ENCODE peak calls at places on chromosomes 11 and 22, in eight cellular contexts. K is progenitor cell of endocrine pancreas, C is AG09309, G is IMR-90, J is GM10248, Y is kidney, B is RWPE2, Q is body of pancreas. F is an unnamed sample.

GRCh38 chr11:10506013-10506370 is 35.0 kb downstream of the RNF141 start:
- DNase-seq in C (no peak), Q (no peak), B (no peak), Y (no peak), G (no peak), K (no peak), J (no peak), F (no peak)

GRCh38 chr22:19514831-19515565 is 9.2 kb downstream of the CLDN5 start:
- DNase-seq in G (peak), Q (no peak), K (no peak), C (no peak), B (no peak), Y (no peak), J (no peak), F (no peak)

GRCh38 chr11:130442728-130443127 is 5.7 kb upstream of the ADAMTS15 start:
- DNase-seq in J (no peak), G (peak), C (no peak), K (no peak), Y (no peak), B (no peak), Q (no peak), F (no peak)

GRCh38 chr11:45801723-45802315 is 3.1 kb upstream of the SLC35C1 start:
- DNase-seq in C (no peak), Y (no peak), G (no peak), K (no peak), J (no peak), B (no peak), Q (no peak), F (no peak)

GRCh38 chr11:19952101-19952605 is 208.1 kb downstream of the DBX1 start:
- DNase-seq in J (no peak), K (no peak), C (no peak), G (no peak), Q (no peak), Y (no peak), B (no peak), F (no peak)

GRCh38 chr11:16217631-16218030 is 138.7 kb downstream of the SOX6 start:
- DNase-seq in G (peak), C (no peak), Q (no peak), B (no peak), J (no peak), K (no peak), Y (no peak), F (no peak)

GRCh38 chr11:63858628-63859550 is 20.0 kb downstream of the MARK2 start:
- DNase-seq in C (no peak), B (no peak), K (no peak), Q (peak), J (no peak), Y (no peak), G (peak), F (no peak)

GRCh38 chr11:123475478-123475877 is 45.4 kb downstream of the GRAMD1B start:
- DNase-seq in Y (no peak), K (no peak), C (no peak), B (no peak), J (no peak), Q (no peak), G (peak), F (peak)

GRCh38 chr11:134453441-134453840 is 41.4 kb upstream of the B3GAT1 start:
- DNase-seq in B (no peak), J (no peak), G (no peak), Q (no peak), Y (no peak), K (no peak), C (no peak), F (no peak)

GRCh38 chr11:115100706-115101105 is 403.5 kb downstream of the CADM1 start:
- DNase-seq in G (no peak), Y (no peak), K (no peak), B (no peak), Q (no peak), C (no peak), J (no peak), F (no peak)

GRCh38 chr22:37907036-37907954 is 1.2 kb downstream of the MICALL1 start:
- DNase-seq in B (no peak), Y (peak), C (no peak), K (no peak), Q (no peak), G (peak), J (no peak), F (no peak)

GRCh38 chr11:60914620-60915249 is 777 bp downstream of the TMEM109 start:
- DNase-seq in J (no peak), K (no peak), Q (peak), Y (peak), C (no peak), G (peak), B (no peak), F (peak)

GRCh38 chr22:45246060-45246985 is 5.6 kb upstream of the KIAA0930 start:
- DNase-seq in J (no peak), C (peak), B (peak), K (no peak), Y (peak), G (peak), Q (peak), F (no peak)

GRCh38 chr11:72703281-72704008 is 29.2 kb upstream of the PDE2A start:
- DNase-seq in C (peak), G (peak), B (no peak), Y (peak), Q (peak), J (no peak), K (no peak), F (no peak)

GRCh38 chr11:30106222-30106621 is 89.4 kb upstream of the KCNA4 start:
- DNase-seq in Q (no peak), B (no peak), J (no peak), C (no peak), G (no peak), K (no peak), Y (no peak), F (no peak)

DNA sequence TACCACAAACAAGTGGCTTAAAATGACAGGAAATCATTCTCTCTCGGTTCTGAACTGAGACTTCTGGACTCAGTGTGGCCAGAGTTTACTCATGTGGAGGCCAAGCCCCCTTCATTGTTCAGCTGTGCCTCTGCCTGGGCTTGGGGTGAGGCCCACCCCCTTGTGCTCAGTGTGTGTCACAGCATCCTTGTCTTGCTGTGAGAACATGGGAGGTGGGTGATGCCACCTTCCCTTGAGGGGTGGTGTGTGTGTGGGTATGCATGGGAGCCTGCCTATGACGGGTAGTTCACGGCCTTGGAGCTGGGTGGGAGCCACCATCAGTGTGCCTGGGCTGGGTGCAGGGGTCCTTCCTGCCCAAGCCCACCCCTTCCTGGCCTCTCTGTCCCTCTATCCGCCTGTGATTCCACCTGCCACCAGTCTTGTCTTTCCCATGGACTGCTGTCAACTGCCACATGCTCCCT is 101.7 kb downstream of the MORC2 start:
- DNase-seq in C (no peak), Q (no peak), K (no peak), G (no peak), J (no peak), B (peak), Y (peak), F (no peak)
- TF ChIP-seq CTCF in C (no peak), Q (no peak), K (no peak), G (peak), J (no peak), B (no peak), Y (no peak), F (peak)

GRCh38 chr11:13487661-13488030 is 8.2 kb downstream of the PTH start:
- DNase-seq in Q (peak), B (no peak), C (no peak), Y (no peak), G (peak), J (no peak), K (no peak), F (no peak)
- TF ChIP-seq CTCF in Q (peak), B (no peak), C (peak), Y (no peak), G (peak), J (peak), K (peak), F (peak)

GRCh38 chr11:70468256-70469230 is 70.2 kb downstream of the CTTN start:
- DNase-seq in Q (no peak), J (no peak), B (no peak), C (no peak), G (no peak), K (no peak), Y (no peak), F (no peak)

GRCh38 chr11:70470127-70470526 is 71.8 kb downstream of the CTTN start:
- DNase-seq in K (no peak), G (peak), Y (no peak), C (no peak), J (no peak), Q (peak), B (no peak), F (no peak)

GRCh38 chr11:70472240-70472639 is 73.9 kb downstream of the CTTN start:
- DNase-seq in B (no peak), C (no peak), Y (no peak), G (no peak), K (no peak), J (no peak), Q (no peak), F (no peak)

GRCh38 chr11:70473186-70473872 is 75.0 kb downstream of the CTTN start:
- DNase-seq in J (no peak), G (no peak), K (no peak), B (no peak), Y (peak), C (no peak), Q (no peak), F (no peak)

DNA sequence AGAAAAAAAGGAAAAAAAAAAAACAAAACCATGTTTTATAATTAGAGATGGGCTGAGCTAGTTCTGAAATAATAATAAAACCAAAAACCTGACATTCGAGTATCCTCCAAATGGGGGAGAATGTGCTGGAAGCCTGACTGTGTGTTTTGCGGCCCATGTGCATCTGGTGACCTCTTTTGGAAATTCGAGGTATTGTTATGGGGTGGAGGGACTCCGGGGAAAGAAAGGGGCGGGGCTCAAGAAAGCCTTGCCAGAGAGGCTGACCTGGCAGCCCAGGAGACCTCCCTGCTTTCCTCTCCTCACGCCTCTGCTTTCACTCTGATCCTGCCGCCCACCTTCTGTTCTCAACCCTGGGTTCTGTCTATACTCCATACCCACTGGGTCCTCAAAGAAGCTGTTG is 72.9 kb downstream of the CTTN start:
- DNase-seq in K (no peak), Y (no peak), J (peak), G (no peak), C (no peak), Q (no peak), B (no peak), F (peak)
- TF ChIP-seq CTCF in K (peak), Y (no peak), J (peak), G (peak), C (no peak), Q (no peak), B (peak), F (peak)

GRCh38 chr11:12266943-12267342 is 110.4 kb upstream of the PARVA start:
- DNase-seq in Q (peak), J (no peak), C (no peak), K (no peak), Y (no peak), B (no peak), G (no peak), F (no peak)
- TF ChIP-seq CTCF in Q (no peak), J (no peak), C (no peak), K (peak), Y (peak), B (no peak), G (no peak), F (peak)

GRCh38 chr11:120306519-120307242 is 18.4 kb upstream of the TLCD5 start:
- DNase-seq in K (no peak), Y (peak), Q (no peak), C (peak), J (no peak), G (peak), B (peak), F (no peak)
- TF ChIP-seq CTCF in K (peak), Y (no peak), Q (no peak), C (peak), J (peak), G (peak), B (peak), F (peak)

DNA sequence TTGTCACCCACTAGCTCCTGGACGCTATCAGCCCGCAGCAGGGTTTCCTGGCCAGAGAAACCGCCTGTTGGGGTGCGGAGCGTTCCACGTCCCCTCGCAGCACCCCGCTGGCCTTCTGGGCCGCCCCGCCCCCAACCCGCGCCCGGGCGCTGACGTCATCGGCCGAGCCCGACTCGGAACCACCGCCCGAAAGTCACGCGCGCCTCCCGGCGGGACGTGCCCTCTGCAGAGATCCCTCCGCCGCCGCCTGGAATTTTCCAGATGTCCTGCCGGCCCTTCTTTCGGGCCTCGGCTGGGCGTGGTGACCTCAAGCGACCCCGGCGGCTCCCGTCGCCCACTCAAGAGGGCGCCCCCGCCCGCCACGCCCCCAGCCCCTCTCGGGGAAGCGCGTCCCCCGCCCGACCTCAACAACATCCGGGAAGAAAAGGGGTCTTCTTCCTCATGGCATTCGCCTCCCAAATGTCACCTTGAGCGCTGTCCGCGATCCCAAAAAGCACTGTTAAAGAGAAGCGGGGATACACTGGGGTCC is 430 bp upstream of the NEAT1 start:
- DNase-seq in Y (peak), Q (peak), J (peak), K (peak), G (peak), C (peak), B (peak), F (peak)
- TF ChIP-seq CTCF in Y (no peak), Q (no peak), J (no peak), K (peak), G (no peak), C (no peak), B (no peak), F (no peak)

GRCh38 chr11:108121274-108122155 is at the start of gene ACAT1:
- DNase-seq in K (peak), Q (peak), G (peak), B (peak), C (peak), J (peak), Y (peak), F (peak)
- TF ChIP-seq CTCF in K (peak), Q (peak), G (peak), B (no peak), C (peak), J (no peak), Y (no peak), F (peak)

GRCh38 chr11:100827934-100828661 is 141.0 kb downstream of the ARHGAP42 start:
- DNase-seq in K (peak), G (peak), Q (peak), B (no peak), J (no peak), C (no peak), Y (no peak), F (no peak)
- TF ChIP-seq CTCF in K (peak), G (peak), Q (no peak), B (peak), J (no peak), C (no peak), Y (peak), F (peak)

GRCh38 chr22:26398741-26399153 is 30.3 kb upstream of the ASPHD2 start:
- DNase-seq in C (peak), J (peak), B (no peak), Y (peak), G (peak), K (no peak), Q (peak), F (peak)
- TF ChIP-seq CTCF in C (peak), J (peak), B (peak), Y (peak), G (peak), K (peak), Q (peak), F (peak)

GRCh38 chr11:33259869-33260268 is 2.7 kb downstream of the HIPK3 start:
- DNase-seq in C (no peak), K (no peak), G (peak), J (no peak), Q (no peak), Y (no peak), B (no peak), F (no peak)

GRCh38 chr11:33257160-33257896 is at the start of gene HIPK3:
- DNase-seq in K (peak), B (peak), Y (peak), J (peak), Q (peak), G (peak), C (no peak), F (peak)

GRCh38 chr11:33256808-33257159 is 397 bp upstream of the HIPK3 start:
- DNase-seq in G (no peak), C (no peak), B (no peak), K (no peak), Q (no peak), J (no peak), Y (no peak), F (no peak)

GRCh38 chr11:33257897-33258630 is 883 bp downstream of the HIPK3 start:
- DNase-seq in J (peak), Y (peak), G (peak), K (peak), B (no peak), Q (peak), C (peak), F (peak)

GRCh38 chr11:33258631-33259184 is 1.5 kb downstream of the HIPK3 start:
- DNase-seq in C (no peak), Q (peak), B (no peak), K (no peak), J (no peak), Y (no peak), G (peak), F (peak)
- TF ChIP-seq CTCF in C (no peak), Q (no peak), B (no peak), K (no peak), J (no peak), Y (no peak), G (no peak), F (peak)

F was measured in neural crest cell.